ENCODE peak calls at places on chromosomes 7 and 10, in seven cellular contexts. V, O, Q, B, A, Y and I are unnamed samples.

GRCh38 chr10:24811906-24812305 is 88.2 kb upstream of the ARHGAP21 start:
- DNase-seq in V (no peak), O (no peak), Q (no peak), B (no peak), A (peak), Y (peak), I (no peak)

GRCh38 chr7:116952640-116953371 is 495 bp upstream of the ST7 start:
- DNase-seq in V (no peak), O (peak), Q (peak), B (peak), A (peak), Y (no peak), I (peak)

GRCh38 chr7:132614428-132615076 is 38.3 kb upstream of the PLXNA4 start:
- DNase-seq in V (peak), O (no peak), Q (no peak), B (peak), A (peak), Y (peak), I (no peak)

GRCh38 chr7:6167004-6167551 is 105.3 kb downstream of the CYTH3 start:
- DNase-seq in V (no peak), O (no peak), Q (no peak), B (no peak), A (no peak), Y (no peak), I (no peak)

GRCh38 chr7:22447759-22448158 is 52.2 kb downstream of the STEAP1B start:
- DNase-seq in V (no peak), O (no peak), Q (no peak), B (no peak), A (no peak), Y (no peak), I (no peak)

GRCh38 chr7:40887099-40887498 is 752.3 kb downstream of the SUGCT start:
- DNase-seq in V (peak), O (no peak), Q (no peak), B (no peak), A (no peak), Y (no peak), I (peak)

GRCh38 chr7:19621740-19622139 is 87.1 kb downstream of the POLR1F start:
- DNase-seq in V (no peak), O (no peak), Q (no peak), B (no peak), A (no peak), Y (no peak), I (no peak)

GRCh38 chr10:6464862-6465430 is 115.1 kb downstream of the PRKCQ start:
- DNase-seq in V (no peak), O (no peak), Q (no peak), B (no peak), A (no peak), Y (no peak), I (no peak)

GRCh38 chr7:38105874-38106483 is 72.1 kb upstream of the STARD3NL start:
- DNase-seq in V (peak), O (peak), Q (no peak), B (no peak), A (peak), Y (no peak), I (peak)

GRCh38 chr10:83522881-83523386 is 616.4 kb upstream of the GHITM start:
- DNase-seq in V (peak), O (peak), Q (no peak), B (peak), A (no peak), Y (no peak), I (no peak)

GRCh38 chr10:89351402-89352038 is 23.7 kb downstream of the IFIT3 start:
- DNase-seq in V (no peak), O (no peak), Q (no peak), B (no peak), A (peak), Y (no peak), I (peak)

GRCh38 chr7:101576993-101577392 is 52.1 kb downstream of the MYL10 start:
- DNase-seq in V (no peak), O (no peak), Q (no peak), B (no peak), A (no peak), Y (no peak), I (peak)

GRCh38 chr10:43962346-43963191 is 313.9 kb upstream of the ZNF32 start:
- DNase-seq in V (peak), O (peak), Q (peak), B (peak), A (no peak), Y (peak), I (no peak)

GRCh38 chr7:26201261-26202018 is at the start of gene CBX3:
- DNase-seq in V (peak), O (no peak), Q (peak), B (peak), A (peak), Y (peak), I (peak)

GRCh38 chr7:26202019-26202985 is 757 bp downstream of the CBX3 start:
- DNase-seq in V (peak), O (no peak), Q (no peak), B (no peak), A (peak), Y (peak), I (no peak)

GRCh38 chr7:26199301-26200112 is 1.0 kb downstream of the HNRNPA2B1 start:
- DNase-seq in V (peak), O (no peak), Q (peak), B (no peak), A (peak), Y (peak), I (no peak)

GRCh38 chr7:26200113-26200443 is 468 bp downstream of the HNRNPA2B1 start:
- DNase-seq in V (peak), O (no peak), Q (peak), B (no peak), A (peak), Y (peak), I (peak)

GRCh38 chr7:26200444-26201260 is at the start of gene HNRNPA2B1:
- DNase-seq in V (peak), O (peak), Q (peak), B (peak), A (peak), Y (peak), I (peak)
- TF ChIP-seq CTCF in V (no peak), O (no peak), Q (peak), B (no peak), A (no peak), Y (no peak), I (peak)

DNA sequence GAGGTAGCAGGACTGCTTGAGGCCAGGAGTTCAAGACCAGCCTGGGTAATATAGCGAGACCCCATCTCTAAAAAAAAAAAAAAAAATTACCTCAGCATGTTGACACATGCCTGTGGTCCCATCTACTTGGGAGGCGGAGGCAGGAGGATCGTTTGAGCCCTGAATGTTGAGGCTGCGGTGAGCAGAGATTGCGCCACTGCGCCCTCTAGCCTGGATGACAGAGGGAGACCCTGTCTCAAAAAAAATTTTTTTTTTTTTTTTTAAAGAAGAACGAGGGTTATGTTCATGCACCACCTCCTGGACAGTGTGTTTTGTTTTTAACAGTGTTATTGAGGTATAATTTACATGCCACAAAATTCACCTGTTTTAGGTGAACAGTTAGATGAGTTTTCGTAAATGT is 51.1 kb upstream of the SEPHS1 start:
- DNase-seq in V (no peak), O (no peak), Q (no peak), B (no peak), A (no peak), Y (no peak), I (no peak)
- TF ChIP-seq CTCF in V (no peak), O (no peak), Q (no peak), B (no peak), A (no peak), Y (no peak), I (no peak)

GRCh38 chr10:103053659-103054581 is 135.8 kb downstream of the CNNM2 start:
- DNase-seq in V (peak), O (peak), Q (peak), B (peak), A (peak), Y (peak), I (peak)
- TF ChIP-seq CTCF in V (peak), O (peak), Q (peak), B (no peak), A (peak), Y (no peak), I (peak)

GRCh38 chr7:92843781-92844180 is 7.4 kb upstream of the CDK6 start:
- DNase-seq in V (no peak), O (no peak), Q (no peak), B (no peak), A (no peak), Y (no peak), I (no peak)
- TF ChIP-seq CTCF in V (no peak), O (no peak), Q (no peak), B (no peak), A (no peak), Y (no peak), I (no peak)

GRCh38 chr7:55592492-55592891 is 20.2 kb upstream of the VOPP1 start:
- DNase-seq in V (no peak), O (no peak), Q (no peak), B (no peak), A (no peak), Y (no peak), I (no peak)

GRCh38 chr7:55593172-55593514 is 20.8 kb upstream of the VOPP1 start:
- DNase-seq in V (no peak), O (no peak), Q (no peak), B (no peak), A (no peak), Y (no peak), I (no peak)

GRCh38 chr7:55594414-55594813 is 22.1 kb upstream of the VOPP1 start:
- DNase-seq in V (no peak), O (no peak), Q (no peak), B (no peak), A (no peak), Y (no peak), I (no peak)

GRCh38 chr7:55594870-55595269 is 22.6 kb upstream of the VOPP1 start:
- DNase-seq in V (no peak), O (no peak), Q (no peak), B (no peak), A (no peak), Y (no peak), I (no peak)

GRCh38 chr7:55593515-55594318 is 21.4 kb upstream of the VOPP1 start:
- DNase-seq in V (peak), O (no peak), Q (peak), B (no peak), A (peak), Y (peak), I (peak)
- TF ChIP-seq CTCF in V (peak), O (peak), Q (peak), B (peak), A (peak), Y (peak), I (peak)

DNA sequence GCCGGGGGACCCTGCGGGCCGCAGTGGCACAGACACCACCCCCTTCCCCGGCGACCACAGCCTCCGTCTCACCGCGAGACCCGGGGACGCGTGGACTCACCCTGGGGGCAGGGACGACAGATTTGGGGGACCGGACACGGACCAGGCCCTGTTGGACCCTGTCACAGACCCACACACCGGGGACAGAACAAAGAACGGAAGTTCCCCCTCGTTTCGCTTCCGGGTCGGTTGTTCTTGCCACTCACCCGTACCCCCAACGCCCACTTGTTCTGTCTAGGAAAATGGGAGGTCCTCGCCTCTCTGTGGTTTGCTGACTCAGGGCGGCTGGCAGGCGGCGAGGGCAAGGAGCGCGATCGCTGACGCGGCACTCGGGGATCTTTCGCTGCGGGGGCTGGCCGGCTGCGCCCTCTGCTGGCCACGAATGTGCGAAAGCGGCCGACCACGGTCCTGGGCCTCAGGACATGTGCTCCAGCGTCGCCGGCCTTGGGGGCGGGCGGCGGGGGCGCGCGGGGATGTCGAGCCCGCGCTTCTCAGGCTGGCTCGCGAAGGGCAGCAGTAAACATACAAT is at the start of gene ZNF3:
- DNase-seq in V (peak), O (peak), Q (peak), B (peak), A (peak), Y (peak), I (peak)
- TF ChIP-seq CTCF in V (peak), O (peak), Q (peak), B (peak), A (peak), Y (peak), I (peak)